ENCODE peak calls at places on chromosome 4, in four cellular contexts. S is K562, T is HL-60, O is GM12878. Q is an unnamed sample.

GRCh38 chr4:182801626-182802025 is 115.6 kb downstream of the DCTD start:
- DNase-seq in O (no peak), T (no peak), S (no peak), Q (no peak)

GRCh38 chr4:119648398-119648797 is 19.8 kb upstream of the PDE5A start:
- DNase-seq in S (no peak), O (no peak), T (no peak), Q (no peak)

GRCh38 chr4:67700119-67700873 is 659 bp downstream of the UBA6 start:
- DNase-seq in O (no peak), S (peak), T (peak), Q (peak)

GRCh38 chr4:127145001-127145400 is 487.8 kb upstream of the INTU start:
- DNase-seq in S (no peak), O (no peak), T (no peak), Q (no peak)

GRCh38 chr4:35912174-35912573 is 332.1 kb downstream of the ARAP2 start:
- DNase-seq in S (no peak), O (peak), T (no peak), Q (no peak)

GRCh38 chr4:100983426-100983825 is 363.9 kb downstream of the PPP3CA start:
- DNase-seq in T (no peak), S (no peak), O (no peak), Q (no peak)

GRCh38 chr4:83362492-83363329 is 28.1 kb upstream of the HPSE start:
- DNase-seq in O (no peak), S (peak), T (peak), Q (no peak)

GRCh38 chr4:105978684-105979296 is 83.5 kb downstream of the NPNT start:
- DNase-seq in O (no peak), T (no peak), S (no peak), Q (no peak)

GRCh38 chr4:108135549-108136209 is 33.1 kb downstream of the LEF1 start:
- DNase-seq in S (peak), T (no peak), O (no peak), Q (no peak)

GRCh38 chr4:25769251-25769650 is 93.5 kb downstream of the SEL1L3 start:
- DNase-seq in O (no peak), S (no peak), T (no peak), Q (no peak)

GRCh38 chr4:15936495-15936894 is 2.0 kb downstream of the FGFBP1 start:
- DNase-seq in T (no peak), S (no peak), O (no peak), Q (no peak)

GRCh38 chr4:98474408-98474844 is 184.0 kb downstream of the TSPAN5 start:
- DNase-seq in T (no peak), S (no peak), O (no peak), Q (no peak)

GRCh38 chr4:47337893-47338292 is 125.6 kb downstream of the COMMD8 start:
- DNase-seq in S (no peak), T (no peak), O (no peak), Q (no peak)

GRCh38 chr4:47330856-47331255 is 132.6 kb downstream of the COMMD8 start:
- DNase-seq in T (no peak), S (no peak), O (no peak), Q (no peak)

GRCh38 chr4:47334597-47335185 is 128.8 kb downstream of the COMMD8 start:
- DNase-seq in S (no peak), O (no peak), T (no peak), Q (no peak)
- TF ChIP-seq SPI1 in S (no peak), O (no peak), T (no peak), Q (no peak)

DNA sequence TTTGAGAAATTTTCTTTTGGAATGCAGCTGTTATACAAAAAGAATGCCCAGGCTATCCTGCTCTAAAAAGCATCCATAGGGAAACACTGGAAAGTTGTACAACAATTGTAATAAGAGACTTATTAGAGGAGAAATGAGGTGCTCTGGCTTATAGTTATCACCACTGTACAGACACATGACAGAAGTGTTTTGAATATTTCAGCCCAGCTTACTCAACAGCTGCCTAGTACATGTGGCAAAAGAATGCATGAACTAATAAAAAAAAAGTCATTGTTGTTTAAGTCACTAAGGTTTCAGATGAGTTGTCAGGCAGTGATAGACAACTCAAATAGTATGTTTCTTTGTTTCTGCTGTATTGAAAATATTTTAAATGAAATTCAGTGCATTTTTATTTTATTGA is 307.7 kb downstream of the GPM6A start:
- DNase-seq in O (no peak), T (no peak), S (no peak), Q (no peak)
- TF ChIP-seq SPI1 in O (no peak), T (no peak), S (no peak), Q (no peak)

GRCh38 chr4:29762151-29762550 is 958.0 kb upstream of the PCDH7 start:
- DNase-seq in S (no peak), T (no peak), O (no peak), Q (no peak)

GRCh38 chr4:29756966-29757365 is 963.2 kb upstream of the PCDH7 start:
- DNase-seq in S (no peak), T (no peak), O (no peak), Q (no peak)
- TF ChIP-seq SPI1 in S (no peak), T (no peak), O (no peak), Q (no peak)

GRCh38 chr4:169898095-169898494 is 128.1 kb downstream of the MFAP3L start:
- DNase-seq in S (no peak), T (no peak), O (no peak), Q (no peak)
- TF ChIP-seq SPI1 in S (no peak), T (no peak), O (no peak), Q (no peak)

GRCh38 chr4:184329235-184330007 is 111.7 kb upstream of the ENPP6 start:
- DNase-seq in S (no peak), O (no peak), T (no peak), Q (no peak)
- TF ChIP-seq SPI1 in S (no peak), O (no peak), T (no peak), Q (no peak)

DNA sequence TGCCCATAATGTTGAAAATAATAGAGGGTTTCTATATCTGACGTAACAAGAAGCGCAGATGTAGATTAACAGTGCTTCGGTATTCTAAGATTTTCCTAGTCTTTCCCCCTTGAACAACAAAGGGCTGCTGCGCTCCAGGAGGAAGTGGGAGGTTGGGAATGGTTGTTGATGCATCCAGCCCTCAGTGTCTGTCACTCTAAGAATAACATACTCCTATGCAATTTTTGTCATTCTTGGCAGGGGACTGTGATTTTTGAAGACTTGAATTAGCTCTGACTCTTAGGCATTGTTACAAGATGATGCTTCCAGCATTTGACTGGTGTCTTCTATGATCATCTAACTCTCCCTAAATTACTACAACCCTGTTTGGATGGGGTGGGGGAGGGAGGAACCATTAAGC is 394.2 kb downstream of the ARHGAP24 start:
- DNase-seq in O (no peak), S (no peak), T (no peak), Q (no peak)
- TF ChIP-seq SPI1 in O (no peak), S (no peak), T (no peak), Q (no peak)

GRCh38 chr4:80336582-80336981 is 1.1 kb downstream of the CFAP299 start:
- DNase-seq in S (peak), O (no peak), T (peak), Q (no peak)
- TF ChIP-seq SPI1 in S (no peak), O (no peak), T (no peak), Q (no peak)

GRCh38 chr4:170623899-170624298 is 534.1 kb upstream of the AADAT start:
- DNase-seq in T (no peak), S (no peak), O (no peak), Q (no peak)
- TF ChIP-seq SPI1 in T (no peak), S (no peak), O (no peak), Q (no peak)

DNA sequence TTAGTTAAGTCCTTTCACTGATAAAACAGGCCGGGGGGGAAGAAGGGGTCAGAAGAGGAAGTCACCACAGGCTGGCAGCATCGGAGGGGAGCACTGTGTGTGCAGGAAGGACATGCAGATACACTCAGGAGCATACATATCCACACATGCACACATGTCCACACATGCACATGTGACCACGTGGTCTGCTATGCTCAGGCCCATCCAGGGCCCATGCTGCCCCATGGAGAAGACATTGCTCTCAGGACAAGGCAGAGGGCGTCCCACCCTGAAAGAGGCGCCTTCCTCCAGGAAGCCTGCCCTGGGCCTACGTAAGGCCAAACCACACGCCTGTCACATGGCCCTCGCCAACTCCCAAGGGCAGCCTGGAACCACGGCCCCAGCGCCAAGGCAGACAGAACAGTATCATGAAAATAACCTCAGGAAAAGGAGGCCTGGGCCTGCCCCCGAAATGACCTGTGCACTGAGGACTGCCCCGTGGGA is 15.8 kb downstream of the WDR1 start:
- DNase-seq in O (no peak), T (peak), S (no peak), Q (no peak)
- TF ChIP-seq SPI1 in O (no peak), T (peak), S (no peak), Q (no peak)

GRCh38 chr4:114146947-114147618 is 167.6 kb upstream of the ARSJ start:
- DNase-seq in S (no peak), T (no peak), O (no peak), Q (no peak)
- TF ChIP-seq SPI1 in S (no peak), T (no peak), O (no peak), Q (no peak)

Q was measured in GM12891.